ENCODE peak calls at places on chromosomes 5 and 9, in seven cellular contexts. R, J, B, N, C, Q and L are unnamed samples.

GRCh38 chr9:91191443-91192378 is 170.0 kb downstream of the AUH start:
- DNase-seq in N (no peak), J (peak), B (no peak), C (no peak), R (no peak), Q (no peak), L (no peak)

GRCh38 chr9:137674307-137675305 is 55.8 kb downstream of the EHMT1 start:
- DNase-seq in R (no peak), J (no peak), B (no peak), N (no peak), Q (no peak), C (no peak), L (no peak)

GRCh38 chr5:44727100-44727499 is 81.6 kb upstream of the MRPS30 start:
- DNase-seq in N (no peak), Q (no peak), R (no peak), B (no peak), J (no peak), C (no peak), L (no peak)

GRCh38 chr5:151213803-151214613 is 9.9 kb downstream of the CCDC69 start:
- DNase-seq in N (peak), C (peak), Q (peak), B (no peak), R (no peak), J (peak), L (no peak)

GRCh38 chr9:115604831-115605483 is 487.0 kb upstream of the TNC start:
- DNase-seq in N (no peak), R (no peak), J (no peak), C (no peak), Q (no peak), B (no peak), L (no peak)

GRCh38 chr9:104539275-104539674 is 2.6 kb upstream of the OR13C3 start:
- DNase-seq in J (no peak), R (no peak), Q (no peak), N (no peak), C (no peak), B (no peak), L (no peak)

GRCh38 chr5:176153741-176154140 is 84.5 kb upstream of the SIMC1 start:
- DNase-seq in R (no peak), N (no peak), C (no peak), B (no peak), J (peak), Q (no peak), L (no peak)

GRCh38 chr5:131679911-131680310 is 44.9 kb upstream of the RAPGEF6 start:
- DNase-seq in B (no peak), J (no peak), Q (no peak), N (no peak), C (no peak), R (no peak), L (no peak)

GRCh38 chr5:86757824-86758223 is 140.1 kb downstream of the COX7C start:
- DNase-seq in N (no peak), R (no peak), B (no peak), J (no peak), Q (no peak), C (no peak), L (no peak)

GRCh38 chr5:40428129-40428528 is 251.6 kb upstream of the PTGER4 start:
- DNase-seq in B (no peak), R (no peak), N (no peak), Q (no peak), J (no peak), C (no peak), L (no peak)

GRCh38 chr5:79868271-79868670 is 122.8 kb downstream of the MTX3 start:
- DNase-seq in B (no peak), J (no peak), R (no peak), N (no peak), C (no peak), Q (no peak), L (no peak)

GRCh38 chr5:146199216-146199815 is 4.1 kb upstream of the RBM27 start:
- DNase-seq in B (no peak), Q (no peak), J (no peak), C (no peak), N (no peak), R (no peak), L (no peak)

GRCh38 chr9:133883356-133883755 is 108.8 kb downstream of the VAV2 start:
- DNase-seq in J (no peak), N (no peak), R (no peak), C (no peak), B (no peak), Q (no peak), L (no peak)

GRCh38 chr5:107265268-107265667 is 405.5 kb downstream of the EFNA5 start:
- DNase-seq in C (no peak), R (no peak), J (no peak), N (no peak), Q (no peak), B (no peak), L (no peak)

GRCh38 chr5:137845472-137845871 is 22.2 kb upstream of the MYOT start:
- DNase-seq in N (no peak), Q (no peak), R (no peak), B (no peak), C (no peak), J (no peak), L (no peak)

GRCh38 chr5:90558344-90559192 is at the start of gene ADGRV1:
- DNase-seq in N (peak), R (peak), B (no peak), Q (no peak), J (peak), C (peak), L (peak)

GRCh38 chr9:126543490-126543889 is 70.2 kb upstream of the LMX1B start:
- DNase-seq in J (no peak), N (no peak), B (no peak), Q (no peak), R (no peak), C (no peak), L (no peak)